ENCODE peak calls at places on chromosome 18, in nine cellular contexts. N is K562, B is body of pancreas, W is adrenal gland, O is spleen, E is endothelial cell of umbilical vein, L is suprapubic skin, J is GM12892, T is testis. U is an unnamed sample.

GRCh38 chr18:26819046-26819445 is 46.5 kb downstream of the AQP4 start:
- DNase-seq in W (no peak), E (no peak), T (no peak), L (no peak), B (no peak), N (no peak), J (no peak), O (no peak), U (no peak)

GRCh38 chr18:6836331-6836730 is 106.8 kb downstream of the ARHGAP28 start:
- DNase-seq in W (no peak), B (no peak), J (no peak), L (no peak), N (peak), E (no peak), T (no peak), O (no peak), U (no peak)

GRCh38 chr18:8063733-8064132 is 496.6 kb downstream of the PTPRM start:
- DNase-seq in O (no peak), T (no peak), J (no peak), B (no peak), N (no peak), W (no peak), L (no peak), E (no peak), U (no peak)

GRCh38 chr18:4035521-4035920 is 419.6 kb downstream of the DLGAP1 start:
- DNase-seq in E (no peak), L (no peak), O (no peak), N (no peak), B (no peak), J (no peak), W (no peak), T (no peak), U (no peak)

GRCh38 chr18:32848836-32849235 is 76.0 kb upstream of the KLHL14 start:
- DNase-seq in L (no peak), N (no peak), B (no peak), W (no peak), O (no peak), T (no peak), J (no peak), E (no peak), U (no peak)

GRCh38 chr18:10089881-10090280 is 176.1 kb downstream of the VAPA start:
- DNase-seq in W (no peak), J (no peak), E (no peak), O (no peak), B (no peak), L (no peak), T (no peak), N (no peak), U (no peak)

GRCh38 chr18:50594931-50595330 is 35.0 kb downstream of the MAPK4 start:
- DNase-seq in B (no peak), O (no peak), N (no peak), L (no peak), E (no peak), T (peak), W (no peak), J (no peak), U (no peak)

GRCh38 chr18:70296781-70297180 is 7.9 kb downstream of the SOCS6 start:
- DNase-seq in E (no peak), B (no peak), N (no peak), J (no peak), W (no peak), L (no peak), O (no peak), T (no peak), U (no peak)

GRCh38 chr18:10252952-10253680 is 201.3 kb upstream of the APCDD1 start:
- DNase-seq in J (no peak), T (no peak), W (no peak), B (no peak), O (no peak), L (no peak), E (no peak), N (no peak), U (no peak)

GRCh38 chr18:74310411-74310810 is 5.2 kb upstream of the C18orf63 start:
- DNase-seq in T (no peak), O (no peak), B (peak), L (no peak), N (no peak), J (no peak), W (no peak), E (peak), U (no peak)

GRCh38 chr18:49529596-49529995 is 32.3 kb upstream of the LIPG start:
- DNase-seq in B (no peak), L (no peak), N (peak), W (no peak), J (no peak), E (no peak), O (no peak), T (no peak), U (no peak)

GRCh38 chr18:79679552-79680099 is at the start of gene CTDP1:
- DNase-seq in B (peak), E (peak), T (peak), L (peak), W (peak), N (peak), J (peak), O (peak), U (peak)

GRCh38 chr18:79680100-79680879 is 687 bp downstream of the CTDP1 start:
- DNase-seq in B (peak), J (no peak), O (peak), T (peak), N (peak), E (peak), L (no peak), W (peak), U (peak)

GRCh38 chr18:79677840-79678239 is 1.8 kb upstream of the CTDP1 start:
- DNase-seq in E (no peak), J (no peak), O (peak), W (no peak), T (no peak), L (no peak), N (peak), B (no peak), U (no peak)

GRCh38 chr18:79677221-79677620 is 2.4 kb upstream of the CTDP1 start:
- DNase-seq in O (no peak), B (no peak), N (peak), J (no peak), T (no peak), L (no peak), E (no peak), W (no peak), U (no peak)

GRCh38 chr18:79678665-79679551 is 695 bp upstream of the CTDP1 start:
- DNase-seq in W (peak), E (peak), O (peak), L (peak), T (peak), N (peak), B (peak), J (peak), U (peak)
- TF ChIP-seq POLR2A in W (peak), E (peak), O (peak), L (no peak), T (no peak), N (peak), B (peak), J (peak), U (peak)

DNA sequence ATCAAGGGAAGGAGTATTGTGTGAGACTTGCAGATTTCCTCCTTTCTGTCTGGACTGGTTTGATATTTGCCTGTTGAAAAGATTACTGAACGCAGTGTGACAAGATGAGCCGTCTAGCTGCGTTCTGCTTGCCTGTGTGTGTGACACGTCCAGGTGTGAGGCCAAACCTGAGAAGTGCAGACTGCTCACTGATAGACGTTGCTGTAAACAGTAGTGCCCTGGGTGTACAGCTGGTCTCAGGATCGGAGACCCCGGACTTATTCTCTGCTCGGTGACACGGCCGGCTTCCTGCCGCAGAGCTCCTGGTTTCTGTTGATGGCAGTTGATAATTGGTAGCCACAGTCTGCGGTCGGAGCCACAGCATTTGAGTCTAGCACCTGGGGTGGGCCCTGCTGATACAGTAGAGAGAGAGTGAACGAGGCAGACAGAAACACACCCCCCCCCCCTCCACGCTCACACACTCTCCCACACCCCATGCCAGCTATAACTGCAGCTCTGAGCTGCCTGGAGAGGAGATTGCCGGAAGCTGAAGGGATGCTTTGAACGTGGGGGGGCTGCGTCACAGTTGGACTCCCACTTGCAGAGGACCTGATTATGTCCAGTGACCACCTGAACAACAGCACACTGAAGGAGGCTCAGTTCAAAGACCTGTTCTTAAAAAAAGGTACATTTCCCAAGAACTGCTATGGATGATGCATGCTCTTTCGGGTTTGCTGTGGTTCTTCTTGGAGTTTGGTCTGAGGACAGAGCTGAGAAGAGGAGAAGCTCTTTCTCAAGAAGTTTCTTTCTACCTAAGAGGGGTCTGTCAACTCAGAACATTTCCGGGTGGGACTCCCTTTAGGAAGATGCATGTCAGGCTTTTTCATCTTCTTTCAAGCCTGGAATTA is 114.0 kb downstream of the FAM210A start:
- DNase-seq in O (peak), L (no peak), T (peak), W (no peak), N (no peak), E (no peak), J (peak), B (no peak), U (no peak)
- TF ChIP-seq POLR2A in O (peak), L (no peak), T (no peak), W (no peak), N (no peak), E (no peak), J (peak), B (no peak), U (no peak)

GRCh38 chr18:11981383-11981632 is at the start of gene IMPA2:
- DNase-seq in E (no peak), O (no peak), W (no peak), B (no peak), N (no peak), L (no peak), T (no peak), J (no peak), U (no peak)
- TF ChIP-seq POLR2A in E (no peak), O (no peak), W (no peak), B (peak), N (no peak), L (peak), T (no peak), J (peak), U (peak)

DNA sequence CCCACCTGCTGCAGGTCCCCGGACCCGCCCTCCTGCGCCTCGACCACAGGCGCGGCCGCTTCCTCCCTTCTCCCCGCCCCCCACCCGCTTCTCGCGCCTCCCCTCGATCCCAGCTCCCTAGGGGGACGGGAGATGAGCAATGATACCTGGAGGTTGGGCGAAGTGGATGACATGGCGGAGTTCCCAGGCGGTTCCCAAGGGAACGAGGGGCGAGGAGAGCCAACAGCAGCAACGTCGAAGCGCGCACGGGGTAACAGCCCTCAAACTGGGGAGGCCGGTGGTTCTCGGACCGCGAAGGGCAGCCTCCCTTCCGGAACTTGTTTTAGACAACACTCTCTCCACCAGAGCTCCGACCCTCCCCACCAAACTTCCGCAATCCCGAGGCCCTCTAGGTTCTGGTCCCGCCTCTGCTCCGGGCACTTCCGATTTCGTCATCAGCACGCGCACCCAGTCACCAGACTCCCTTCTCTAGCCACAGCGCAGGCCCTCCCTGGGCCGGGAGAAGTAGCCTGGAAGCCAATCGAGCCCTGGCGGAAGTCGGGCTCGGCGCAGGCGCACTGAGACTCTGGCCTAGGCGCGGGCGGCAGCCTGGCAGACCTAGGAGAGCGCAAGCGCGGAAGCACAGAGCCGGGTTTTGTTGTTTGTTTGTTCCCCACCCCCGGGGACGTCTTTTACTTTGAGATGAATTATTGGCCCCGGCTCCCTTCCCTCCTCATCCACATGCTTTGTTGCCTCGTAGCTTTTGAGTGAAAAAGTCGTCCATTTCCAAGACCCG is at the start of gene VPS4B:
- DNase-seq in L (peak), O (peak), T (peak), B (peak), J (peak), W (peak), E (peak), N (peak), U (peak)
- TF ChIP-seq POLR2A in L (peak), O (peak), T (no peak), B (peak), J (peak), W (peak), E (peak), N (peak), U (peak)

GRCh38 chr18:2891526-2892431 is 45.0 kb downstream of the EMILIN2 start:
- DNase-seq in N (no peak), O (no peak), J (no peak), W (no peak), L (peak), B (no peak), T (no peak), E (no peak), U (no peak)
- TF ChIP-seq POLR2A in N (no peak), O (no peak), J (no peak), W (no peak), L (no peak), B (no peak), T (no peak), E (no peak), U (no peak)

GRCh38 chr18:66999003-66999402 is 395.1 kb upstream of the CDH19 start:
- DNase-seq in E (no peak), W (no peak), O (no peak), N (no peak), B (no peak), L (no peak), T (no peak), J (no peak), U (no peak)

GRCh38 chr18:66995270-66995669 is 391.4 kb upstream of the CDH19 start:
- DNase-seq in O (no peak), B (no peak), J (no peak), W (no peak), T (no peak), N (no peak), L (no peak), E (no peak), U (no peak)

GRCh38 chr18:67001052-67001451 is 397.2 kb upstream of the CDH19 start:
- DNase-seq in N (no peak), B (no peak), W (no peak), T (no peak), O (no peak), E (no peak), J (no peak), L (no peak), U (no peak)
- TF ChIP-seq POLR2A in N (no peak), B (no peak), W (no peak), T (no peak), O (no peak), E (no peak), J (no peak), L (no peak), U (no peak)

GRCh38 chr18:24115628-24116027 is 23.2 kb upstream of the CABYR start:
- DNase-seq in N (no peak), W (no peak), J (no peak), T (no peak), E (no peak), B (no peak), O (no peak), L (no peak), U (no peak)

GRCh38 chr18:24112464-24112863 is 26.4 kb upstream of the CABYR start:
- DNase-seq in N (no peak), B (no peak), E (no peak), J (no peak), O (no peak), W (no peak), T (no peak), L (no peak), U (no peak)

GRCh38 chr18:24111936-24112335 is 26.9 kb upstream of the CABYR start:
- DNase-seq in N (no peak), O (no peak), B (no peak), L (no peak), J (no peak), W (no peak), E (no peak), T (no peak), U (no peak)

GRCh38 chr18:24112874-24113615 is 25.8 kb upstream of the CABYR start:
- DNase-seq in J (no peak), E (no peak), T (no peak), B (peak), N (no peak), L (no peak), W (peak), O (no peak), U (peak)

GRCh38 chr18:24114924-24115549 is 23.8 kb upstream of the CABYR start:
- DNase-seq in O (no peak), T (peak), J (no peak), L (no peak), B (no peak), W (no peak), N (no peak), E (no peak), U (no peak)
- TF ChIP-seq POLR2A in O (no peak), T (no peak), J (no peak), L (no peak), B (no peak), W (no peak), N (no peak), E (no peak), U (no peak)

GRCh38 chr18:77132369-77133050 is at the start of gene MBP:
- DNase-seq in E (no peak), B (peak), O (peak), J (peak), W (peak), N (no peak), L (peak), T (peak), U (no peak)

GRCh38 chr18:77133051-77133919 is 702 bp upstream of the MBP start:
- DNase-seq in E (no peak), O (peak), T (peak), L (peak), B (peak), N (no peak), J (no peak), W (no peak), U (no peak)

GRCh38 chr18:77130229-77131099 is 2.1 kb downstream of the MBP start:
- DNase-seq in E (no peak), B (no peak), W (no peak), L (no peak), T (no peak), O (peak), J (no peak), N (peak), U (no peak)

GRCh38 chr18:77131100-77131651 is 1.4 kb downstream of the MBP start:
- DNase-seq in N (no peak), J (no peak), L (no peak), B (peak), W (peak), T (no peak), E (no peak), O (peak), U (no peak)

DNA sequence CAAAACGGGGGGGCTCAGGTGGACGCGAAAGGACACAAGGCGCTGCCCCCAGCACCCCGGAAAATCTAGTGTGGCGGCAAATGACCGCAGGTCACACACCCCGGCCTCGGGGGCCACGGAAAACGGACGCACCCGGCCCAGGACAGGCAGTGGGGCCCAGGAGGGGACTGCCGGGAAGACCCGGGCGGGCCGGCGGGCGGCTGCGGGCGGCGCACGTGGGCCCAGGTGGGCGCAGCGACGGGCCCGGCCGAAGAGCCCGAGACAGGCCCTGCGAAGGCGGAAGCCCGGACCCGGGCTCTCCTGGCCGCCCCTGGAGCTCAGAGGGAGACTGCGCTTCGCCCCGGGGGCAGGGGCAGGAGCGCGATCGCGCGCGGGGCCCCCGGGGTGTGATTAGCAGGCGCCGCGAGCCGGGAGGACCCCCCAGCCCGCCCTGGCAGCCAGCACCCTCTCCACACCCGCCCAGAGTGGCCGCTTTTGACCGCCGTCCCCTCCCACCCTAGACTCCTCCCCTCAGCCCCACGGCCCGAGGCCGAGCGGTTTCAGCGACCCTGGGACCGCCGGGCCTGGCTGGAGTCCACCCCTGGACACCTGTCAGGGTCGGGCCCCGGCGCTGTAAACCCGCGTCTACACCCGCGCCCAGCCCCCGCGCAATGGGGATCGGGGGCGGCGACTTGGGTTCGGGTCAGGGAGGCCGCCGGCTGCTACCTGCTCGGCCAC is 773 bp downstream of the MBP start:
- DNase-seq in N (no peak), B (peak), W (peak), O (peak), L (peak), T (peak), E (no peak), J (no peak), U (no peak)
- TF ChIP-seq POLR2A in N (no peak), B (peak), W (no peak), O (no peak), L (no peak), T (no peak), E (peak), J (no peak), U (no peak)

U was measured in H54.